ENCODE peak calls at places on chromosomes 2 and 18, in five cellular contexts. F, E, X, Z and O are unnamed samples.

GRCh38 chr2:151230627-151231026 is 31.0 kb downstream of the RBM43 start:
- DNase-seq in Z (no peak), E (no peak), F (no peak), X (no peak), O (no peak)

GRCh38 chr2:120205901-120206581 is 17.2 kb downstream of the TMEM185B start:
- DNase-seq in F (no peak), E (no peak), Z (peak; percentile 62), X (no peak), O (peak; percentile 81)

GRCh38 chr2:162114291-162114690 is 37.8 kb downstream of the GCG start:
- DNase-seq in F (no peak), Z (no peak), X (no peak), E (no peak), O (no peak)

GRCh38 chr18:12702221-12703095 is at the start of the genes CEP76 and PSMG2:
- DNase-seq in E (peak; percentile 81), F (peak; percentile 53), Z (peak; percentile 85), X (peak; percentile 65), O (peak; percentile 90)

GRCh38 chr2:58046585-58047372 is at the start of gene VRK2:
- DNase-seq in Z (peak; percentile 84), F (peak; percentile 87), E (peak; percentile 91), X (peak; percentile 87), O (peak; percentile 96)

GRCh38 chr2:207487650-207488315 is 42.0 kb upstream of the CREB1 start:
- DNase-seq in E (no peak), F (no peak), Z (no peak), X (no peak), O (no peak)

GRCh38 chr2:12321017-12321641 is 395.6 kb upstream of the TRIB2 start:
- DNase-seq in E (no peak), F (no peak), Z (peak; percentile 17), X (no peak), O (no peak)

GRCh38 chr2:129193961-129194360 is 785.5 kb upstream of the RAB6C start:
- DNase-seq in F (no peak), Z (no peak), E (no peak), X (no peak), O (peak; percentile 43)

GRCh38 chr18:28960146-28960545 is 783.2 kb upstream of the CDH2 start:
- DNase-seq in X (no peak), E (no peak), Z (no peak), F (no peak), O (no peak)

GRCh38 chr2:156333951-156334495 is 1.5 kb upstream of the NR4A2 start:
- DNase-seq in X (no peak), E (peak; percentile 15), Z (peak; percentile 57), F (no peak), O (peak; percentile 81)

GRCh38 chr2:17309741-17310339 is 208.4 kb downstream of the RAD51AP2 start:
- DNase-seq in F (no peak), E (peak; percentile 86), X (peak; percentile 25), Z (peak; percentile 69), O (peak; percentile 94)

GRCh38 chr18:23077493-23078256 is 57.6 kb upstream of the CABLES1 start:
- DNase-seq in Z (no peak), X (no peak), E (peak; percentile 75), F (no peak), O (peak; percentile 36)

GRCh38 chr2:23828986-23829385 is 97.9 kb downstream of the ATAD2B start:
- DNase-seq in X (no peak), Z (no peak), E (no peak), F (no peak), O (no peak)

GRCh38 chr18:70121842-70122241 is 83.6 kb downstream of the RTTN start:
- DNase-seq in Z (no peak), E (no peak), F (peak; percentile 19), X (no peak), O (no peak)

GRCh38 chr18:25281522-25281921 is 70.4 kb downstream of the ZNF521 start:
- DNase-seq in X (no peak), F (no peak), Z (no peak), E (no peak), O (no peak)

GRCh38 chr18:25279961-25280360 is 72.0 kb downstream of the ZNF521 start:
- DNase-seq in E (no peak), F (no peak), X (no peak), Z (no peak), O (no peak)

GRCh38 chr18:25279133-25279532 is 72.8 kb downstream of the ZNF521 start:
- DNase-seq in Z (no peak), F (no peak), E (no peak), X (no peak), O (no peak)

GRCh38 chr18:25278415-25278814 is 73.6 kb downstream of the ZNF521 start:
- DNase-seq in Z (no peak), E (no peak), X (no peak), F (no peak), O (no peak)

GRCh38 chr18:25279556-25279955 is 72.4 kb downstream of the ZNF521 start:
- DNase-seq in F (no peak), X (no peak), E (no peak), Z (no peak), O (no peak)
- TF ChIP-seq CREB1 in F (no peak), X (no peak), E (no peak), Z (no peak), O (no peak)

DNA sequence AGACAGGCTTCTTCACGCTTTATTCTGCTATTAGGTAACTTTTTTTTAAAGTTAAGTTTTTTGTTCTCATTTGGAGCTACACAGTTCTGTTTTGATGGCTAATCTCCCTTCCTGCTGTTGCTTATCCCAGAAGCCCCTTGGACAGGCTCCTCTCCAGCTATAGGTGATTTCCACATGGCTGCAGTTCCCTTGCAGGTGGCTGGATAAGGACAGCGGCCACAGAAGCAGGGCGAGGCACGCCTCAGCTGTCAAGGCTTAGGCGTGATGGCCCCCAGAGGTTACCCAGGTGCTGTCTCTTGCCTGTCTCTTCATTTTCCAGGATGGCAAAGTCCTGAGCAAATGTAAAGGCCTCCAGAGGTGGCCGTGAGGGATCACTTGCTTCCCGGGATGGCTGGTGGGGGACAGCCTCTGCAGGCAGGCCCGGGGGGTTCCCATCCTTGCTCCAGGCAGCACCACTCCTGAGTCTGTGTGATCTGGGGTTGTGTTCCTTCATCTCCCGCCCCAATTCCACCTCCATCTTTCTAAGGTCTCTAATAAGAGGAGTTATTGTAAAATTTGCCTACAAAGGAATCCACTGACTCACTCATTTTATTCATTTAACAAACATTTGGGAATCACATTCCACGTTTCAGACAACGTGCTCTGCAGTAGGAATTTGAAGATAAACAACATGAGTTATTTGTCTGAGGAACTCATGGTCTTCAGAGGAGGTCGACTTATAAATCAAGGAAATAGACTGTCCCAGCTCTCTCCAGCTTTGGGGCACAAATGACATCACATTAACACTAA is 53.4 kb downstream of the NAPG start:
- DNase-seq in E (no peak), Z (no peak), X (no peak), F (no peak), O (no peak)
- H2AFZ ChIP-seq in E (no peak overlapping the region), Z (peak overlapping the region; percentile 73), X (no peak overlapping the region), F (no peak overlapping the region), O (no peak overlapping the region)

GRCh38 chr2:130963849-130964793 is 127.4 kb downstream of the ARHGEF4 start:
- DNase-seq in F (no peak), E (no peak), Z (peak; percentile 42), X (peak; percentile 65), O (peak; percentile 92)
- TF ChIP-seq CREB1 in F (no peak), E (no peak), Z (no peak), X (peak; percentile 20), O (no peak)

GRCh38 chr2:160576054-160576499 is 82.5 kb upstream of the RBMS1 start:
- DNase-seq in E (no peak), Z (no peak), F (no peak), X (no peak), O (no peak)
- H2AFZ ChIP-seq in E (no peak overlapping the region), Z (no peak overlapping the region), F (no peak overlapping the region), X (no peak overlapping the region), O (no peak overlapping the region)